ENCODE peak calls at places on chromosomes 3 and 15, in four cellular contexts. Q, O, X and K are unnamed samples.

GRCh38 chr3:64030741-64031140 is 7.4 kb upstream of the PSMD6 start:
- DNase-seq in Q (no peak), O (peak; percentile 79), X (no peak), K (peak; percentile 57)

GRCh38 chr3:145882416-145882815 is 278.6 kb downstream of the PLOD2 start:
- DNase-seq in Q (peak; percentile 8), O (no peak), X (no peak), K (no peak)

GRCh38 chr15:52200831-52201365 is 9.7 kb upstream of the GNB5 start:
- DNase-seq in Q (no peak), O (no peak), X (no peak), K (no peak)

GRCh38 chr3:125232394-125232793 is 19.8 kb upstream of the SLC12A8 start:
- DNase-seq in Q (no peak), O (no peak), X (no peak), K (no peak)

GRCh38 chr3:194306109-194306686 is 44.9 kb downstream of the CPN2 start:
- DNase-seq in Q (no peak), O (peak; percentile 98), X (no peak), K (no peak)

GRCh38 chr3:24565656-24566055 is 71.0 kb upstream of the THRB start:
- DNase-seq in Q (no peak), O (no peak), X (no peak), K (no peak)

GRCh38 chr3:140203510-140203909 is 268.5 kb downstream of the CLSTN2 start:
- DNase-seq in Q (no peak), O (no peak), X (no peak), K (no peak)

GRCh38 chr3:58111513-58112184 is 99.1 kb downstream of the DNASE1L3 start:
- DNase-seq in Q (no peak), O (no peak), X (no peak), K (no peak)

GRCh38 chr3:9897408-9898372 is 5.0 kb upstream of the IL17RE start:
- DNase-seq in Q (peak; percentile 52), O (no peak), X (no peak), K (no peak)

GRCh38 chr15:41169784-41170183 is 53.7 kb upstream of the INO80 start:
- DNase-seq in Q (no peak), O (no peak), X (no peak), K (no peak)

GRCh38 chr3:131535596-131535995 is 32.8 kb upstream of the MRPL3 start:
- DNase-seq in Q (peak; percentile 62), O (no peak), X (peak; percentile 18), K (peak; percentile 27)

GRCh38 chr3:46871222-46871621 is 6.3 kb upstream of the PTH1R start:
- DNase-seq in Q (no peak), O (no peak), X (no peak), K (no peak)

GRCh38 chr3:13972679-13973379 is 93.0 kb upstream of the WNT7A start:
- DNase-seq in Q (no peak), O (no peak), X (no peak), K (no peak)

GRCh38 chr3:126270145-126270811 is 86.9 kb downstream of the KLF15 start:
- DNase-seq in Q (no peak), O (no peak), X (no peak), K (no peak)

GRCh38 chr3:127172670-127173515 is 20.0 kb upstream of the PRR23E start:
- DNase-seq in Q (peak; percentile 78), O (no peak), X (peak; percentile 44), K (peak; percentile 52)

GRCh38 chr3:196772897-196773296 is 33.2 kb downstream of the PAK2 start:
- DNase-seq in Q (no peak), O (no peak), X (no peak), K (no peak)

GRCh38 chr3:44584646-44585501 is at the start of gene ZNF660:
- DNase-seq in Q (peak; percentile 37), O (peak; percentile 66), X (no peak), K (peak; percentile 19)

GRCh38 chr15:86079491-86080266 is at the start of gene AGBL1:
- DNase-seq in Q (no peak), O (no peak), X (no peak), K (no peak)